ENCODE peak calls at places on chromosomes 2 and 18, in four cellular contexts. G is HepG2, Z is K562, N is H1. W is an unnamed sample.

GRCh38 chr2:206274434-206275273 is at the start of gene ZDBF2:
- DNase-seq in N (peak), G (no peak), Z (peak), W (peak)

GRCh38 chr2:148947299-148947698 is 72.3 kb downstream of the KIF5C start:
- DNase-seq in N (no peak), Z (no peak), G (no peak), W (no peak)

GRCh38 chr2:27016801-27017325 is 15.9 kb upstream of the TMEM214 start:
- DNase-seq in G (peak), N (peak), Z (peak), W (peak)

GRCh38 chr2:149330127-149331022 is at the start of gene LYPD6:
- DNase-seq in G (peak), Z (no peak), N (peak), W (peak)

GRCh38 chr2:8987413-8987812 is 16.1 kb downstream of the MBOAT2 start:
- DNase-seq in G (no peak), N (no peak), Z (no peak), W (no peak)

GRCh38 chr2:54634564-54635511 is 88.6 kb upstream of the EML6 start:
- DNase-seq in G (no peak), N (no peak), Z (no peak), W (peak)

GRCh38 chr2:115190459-115190858 is 748.0 kb downstream of the DPP10 start:
- DNase-seq in Z (no peak), G (no peak), N (no peak), W (no peak)

GRCh38 chr2:60891175-60891574 is 9.8 kb downstream of the REL start:
- DNase-seq in N (no peak), Z (peak), G (no peak), W (no peak)

GRCh38 chr2:231604685-231605606 is 12.3 kb downstream of the TEX44 start:
- DNase-seq in N (peak), G (peak), Z (peak), W (peak)

GRCh38 chr2:206987810-206988209 is 48.5 kb downstream of the CPO start:
- DNase-seq in G (no peak), Z (no peak), N (no peak), W (no peak)

GRCh38 chr18:35347991-35348390 is 3.8 kb upstream of the ZNF24 start:
- DNase-seq in N (no peak), Z (no peak), G (no peak), W (no peak)

GRCh38 chr2:70937866-70938579 is 2.3 kb downstream of the ATP6V1B1 start:
- DNase-seq in Z (no peak), G (peak), N (peak), W (no peak)

GRCh38 chr2:39435974-39436591 is 1.0 kb downstream of the MAP4K3 start:
- DNase-seq in N (no peak), G (peak), Z (no peak), W (no peak)

GRCh38 chr2:105235388-105236059 is 6.0 kb upstream of the GPR45 start:
- DNase-seq in Z (peak), N (peak), G (peak), W (peak)

GRCh38 chr2:53445376-53446072 is 322.1 kb upstream of the CHAC2 start:
- DNase-seq in G (no peak), N (no peak), Z (no peak), W (no peak)

GRCh38 chr2:162422894-162423293 is 79.0 kb downstream of the GCA start:
- DNase-seq in N (no peak), G (no peak), Z (no peak), W (no peak)

GRCh38 chr2:18500333-18500732 is 60.1 kb downstream of the RDH14 start:
- DNase-seq in G (no peak), N (no peak), Z (no peak), W (no peak)

GRCh38 chr2:187577310-187577709 is 23.1 kb upstream of the TFPI start:
- DNase-seq in N (no peak), G (peak), Z (no peak), W (peak)

GRCh38 chr2:218823456-218823855 is 8.1 kb downstream of the PRKAG3 start:
- DNase-seq in N (no peak), G (no peak), Z (no peak), W (no peak)

GRCh38 chr2:196163285-196163684 is 8.1 kb downstream of the STK17B start:
- DNase-seq in N (no peak), Z (no peak), G (no peak), W (no peak)

GRCh38 chr2:113277474-113278072 is 1.1 kb downstream of the PAX8 start:
- DNase-seq in Z (no peak), N (no peak), G (no peak), W (no peak)

GRCh38 chr2:122433123-122433754 is 677.8 kb downstream of the TSN start:
- DNase-seq in N (no peak), G (peak), Z (no peak), W (no peak)

DNA sequence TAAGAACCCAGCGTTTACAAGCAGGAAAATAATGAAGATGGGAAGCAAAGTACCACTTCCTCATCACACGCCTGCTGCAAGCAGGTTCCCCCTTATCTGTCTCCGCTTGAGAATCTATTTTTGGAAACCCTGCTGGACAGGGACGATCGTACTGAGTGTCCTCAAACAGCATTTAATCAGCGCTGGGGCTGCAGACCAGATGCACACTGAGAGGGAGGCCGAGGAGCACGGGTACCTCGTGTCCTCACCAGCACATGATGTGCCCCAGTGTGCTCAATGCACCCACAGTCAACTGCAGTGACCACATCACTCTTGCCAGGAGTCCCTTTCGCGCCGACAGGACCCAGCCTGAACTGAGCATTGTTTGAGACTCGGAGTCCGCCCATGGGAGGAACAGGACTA is 160.3 kb downstream of the HDAC4 start:
- DNase-seq in G (no peak), N (no peak), Z (peak), W (no peak)
- H3K27ac ChIP-seq in G (no peak), N (no peak), Z (no peak), W (no peak)

GRCh38 chr18:49237031-49237430 is 223.4 kb downstream of the DYM start:
- DNase-seq in N (no peak), Z (no peak), G (no peak), W (no peak)

GRCh38 chr18:49241852-49242251 is 218.6 kb downstream of the DYM start:
- DNase-seq in G (no peak), Z (no peak), N (no peak), W (no peak)

GRCh38 chr18:49243391-49243790 is 217.1 kb downstream of the DYM start:
- DNase-seq in Z (no peak), G (no peak), N (no peak), W (no peak)

GRCh38 chr18:49234984-49235383 is 225.5 kb downstream of the DYM start:
- DNase-seq in Z (no peak), N (no peak), G (no peak), W (no peak)

GRCh38 chr18:49238433-49239042 is 221.9 kb downstream of the DYM start:
- DNase-seq in N (no peak), G (peak), Z (peak), W (no peak)
- TF ChIP-seq PHF8 in N (no peak), G (no peak), Z (no peak), W (no peak)

DNA sequence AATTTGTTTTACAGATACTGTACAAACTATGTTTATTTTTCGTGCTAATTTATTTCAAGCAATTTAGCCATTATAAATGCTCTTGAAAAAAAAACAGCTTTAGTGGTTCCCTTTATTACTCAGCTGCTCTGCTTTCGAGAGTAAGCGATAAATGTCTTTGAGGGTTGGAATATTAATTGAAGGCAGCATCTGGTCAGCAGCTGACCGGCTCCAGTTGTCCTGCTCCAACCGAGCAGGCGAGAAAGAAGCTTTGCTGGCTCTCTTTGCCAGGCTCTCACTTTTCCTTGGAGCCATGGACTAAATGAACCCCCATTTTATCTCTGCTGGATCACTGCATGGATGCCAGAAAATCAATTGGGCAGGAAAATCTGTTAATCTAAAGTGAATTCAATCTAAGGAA is 147.4 kb downstream of the LNPK start:
- DNase-seq in Z (no peak), N (no peak), G (no peak), W (no peak)
- TF ChIP-seq RNF2 in Z (no peak), N (no peak), G (no peak), W (no peak)

GRCh38 chr2:33131820-33132219 is 185.1 kb downstream of the LTBP1 start:
- DNase-seq in Z (no peak), N (no peak), G (no peak), W (no peak)
- H3K27ac ChIP-seq in Z (no peak), N (no peak), G (no peak), W (peak)

DNA sequence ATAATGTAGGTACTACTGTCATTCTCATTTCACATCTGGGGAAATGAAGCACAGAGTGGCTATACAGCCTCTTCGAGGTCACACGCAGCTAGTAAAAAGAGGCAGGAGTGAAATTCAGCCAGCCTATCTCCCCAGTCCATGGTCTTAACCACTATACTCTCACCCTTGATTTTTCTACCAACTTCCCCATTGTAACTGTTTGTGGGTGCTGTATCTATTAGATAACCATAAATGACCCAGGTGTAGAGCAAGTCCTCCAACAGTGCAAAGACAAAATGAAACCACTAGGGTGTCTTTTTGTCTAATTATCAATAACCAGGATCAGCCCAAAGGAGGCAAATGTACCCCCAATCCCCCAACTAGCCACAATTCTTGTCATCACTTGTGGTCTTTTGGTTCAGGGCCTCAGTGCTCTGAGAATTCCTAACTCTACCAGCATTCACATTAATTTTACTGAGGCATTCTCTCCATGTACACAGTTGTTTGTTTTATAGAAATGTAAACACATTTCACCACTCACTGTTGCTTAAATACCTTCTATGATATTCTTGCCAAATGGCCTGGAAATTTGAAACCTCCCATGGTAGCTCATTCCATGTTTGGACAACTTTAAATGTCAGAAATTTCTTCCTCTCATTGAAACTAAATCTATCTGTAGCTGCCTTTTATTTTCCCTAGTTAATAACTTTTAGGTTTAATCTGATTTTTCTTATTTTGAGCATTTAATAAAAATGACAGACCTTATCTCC is 58.7 kb downstream of the SLC40A1 start:
- DNase-seq in N (no peak), Z (peak), G (peak), W (no peak)
- TF ChIP-seq PHF8 in N (no peak), Z (no peak), G (no peak), W (no peak)

GRCh38 chr2:100424277-100424875 is 6.9 kb upstream of the CHST10 start:
- DNase-seq in G (no peak), Z (no peak), N (no peak), W (no peak)

GRCh38 chr2:100425107-100425506 is 7.6 kb upstream of the CHST10 start:
- DNase-seq in N (no peak), G (no peak), Z (no peak), W (no peak)

GRCh38 chr2:100425573-100426383 is 8.3 kb upstream of the CHST10 start:
- DNase-seq in N (no peak), G (no peak), Z (no peak), W (no peak)

GRCh38 chr2:100423631-100424030 is 6.2 kb upstream of the CHST10 start:
- DNase-seq in Z (no peak), G (no peak), N (no peak), W (no peak)

GRCh38 chr2:100422320-100422719 is 4.9 kb upstream of the CHST10 start:
- DNase-seq in N (no peak), Z (peak), G (peak), W (peak)
- TF ChIP-seq RNF2 in N (no peak), Z (no peak), G (no peak), W (no peak)

GRCh38 chr2:213281156-213281555 is 3.1 kb upstream of the SPAG16 start:
- DNase-seq in N (no peak), G (no peak), Z (no peak), W (no peak)

GRCh38 chr2:213288913-213289700 is 4.8 kb downstream of the SPAG16 start:
- DNase-seq in Z (no peak), G (no peak), N (no peak), W (no peak)

GRCh38 chr2:213285404-213285803 is 1.1 kb downstream of the SPAG16 start:
- DNase-seq in N (no peak), Z (no peak), G (no peak), W (no peak)

GRCh38 chr2:213279961-213280360 is 4.3 kb upstream of the SPAG16 start:
- DNase-seq in G (no peak), Z (no peak), N (no peak), W (no peak)

GRCh38 chr2:213284105-213285090 is at the start of gene SPAG16:
- DNase-seq in N (peak), Z (peak), G (peak), W (peak)
- H3K27ac ChIP-seq in N (peak), Z (no peak), G (peak), W (peak)